ENCODE peak calls at places on chromosome 15, in seven cellular contexts. U is NCI-H2171, Y is lower lobe of right lung, O is NCI-H1105 treated with DMSO at 0.1 percent for 48 hours, Q is RCC 7860, T is progenitor cell of endocrine pancreas, P is M059J. K is an unnamed sample.

GRCh38 chr15:29813009-29813408 is 9.3 kb downstream of the TJP1 start:
- DNase-seq in T (no peak), Q (no peak), P (peak; percentile 24), O (no peak), Y (no peak), U (no peak), K (no peak)

GRCh38 chr15:48297668-48298067 is 33.6 kb upstream of the DUT start:
- DNase-seq in T (no peak), Q (no peak), Y (no peak), O (no peak), P (no peak), U (no peak), K (no peak)

GRCh38 chr15:89724621-89725020 is 26.4 kb downstream of the MESP1 start:
- DNase-seq in Y (no peak), U (no peak), Q (no peak), P (no peak), O (no peak), T (no peak), K (no peak)

GRCh38 chr15:64813075-64813474 is 12.4 kb downstream of the PIF1 start:
- DNase-seq in Q (peak; percentile 64), U (no peak), O (peak; percentile 25), Y (no peak), T (no peak), P (peak; percentile 70), K (no peak)

GRCh38 chr15:99118801-99119546 is 14.1 kb downstream of the SYNM start:
- DNase-seq in P (no peak), O (no peak), Y (peak; percentile 32), U (no peak), T (no peak), Q (no peak), K (no peak)

GRCh38 chr15:69225355-69226027 is 65.1 kb downstream of the GLCE start:
- DNase-seq in T (no peak), Q (no peak), Y (no peak), P (peak; percentile 16), O (peak; percentile 42), U (no peak), K (no peak)

GRCh38 chr15:88029696-88030095 is 226.8 kb downstream of the NTRK3 start:
- DNase-seq in O (no peak), Q (peak; percentile 23), U (no peak), Y (no peak), P (peak; percentile 69), T (no peak), K (no peak)

GRCh38 chr15:67574981-67575632 is 32.6 kb downstream of the MAP2K5 start:
- DNase-seq in P (peak; percentile 38), T (no peak), O (no peak), U (no peak), Q (no peak), Y (no peak), K (no peak)

GRCh38 chr15:38054488-38054887 is 120.0 kb downstream of the TMCO5A start:
- DNase-seq in Y (no peak), Q (no peak), O (no peak), U (no peak), T (no peak), P (peak; percentile 33), K (no peak)

GRCh38 chr15:70267879-70268278 is 170.2 kb upstream of the TLE3 start:
- DNase-seq in U (no peak), O (no peak), Q (peak; percentile 16), Y (no peak), P (peak; percentile 60), T (no peak), K (no peak)

GRCh38 chr15:30985081-30985531 is 6.3 kb downstream of the MTMR10 start:
- DNase-seq in U (no peak), T (no peak), Y (no peak), Q (no peak), P (peak; percentile 34), O (no peak), K (no peak)

GRCh38 chr15:51129513-51130197 is 34.9 kb upstream of the TNFAIP8L3 start:
- DNase-seq in Y (no peak), T (no peak), P (no peak), U (peak; percentile 64), Q (no peak), O (peak; percentile 44), K (no peak)

GRCh38 chr15:35701402-35702046 is 155.6 kb upstream of the DPH6 start:
- DNase-seq in P (no peak), T (no peak), Y (no peak), U (no peak), O (no peak), Q (no peak), K (no peak)

GRCh38 chr15:63587527-63587926 is 9.7 kb upstream of the FBXL22 start:
- DNase-seq in Q (no peak), O (no peak), Y (no peak), P (peak; percentile 90), U (no peak), T (no peak), K (no peak)

GRCh38 chr15:67105065-67105951 is 39.9 kb downstream of the SMAD3 start:
- DNase-seq in O (no peak), Q (peak; percentile 98), P (peak; percentile 99), Y (no peak), U (no peak), T (no peak), K (no peak)

GRCh38 chr15:94287794-94288246 is 56.5 kb downstream of the MCTP2 start:
- DNase-seq in Y (no peak), O (no peak), Q (no peak), P (no peak), T (no peak), U (no peak), K (no peak)

GRCh38 chr15:68384451-68385239 is 47.3 kb downstream of the ITGA11 start:
- DNase-seq in P (peak; percentile 99), U (no peak), T (no peak), Q (peak; percentile 73), Y (peak; percentile 25), O (no peak), K (no peak)

GRCh38 chr15:78000089-78000926 is 77.2 kb downstream of the TBC1D2B start:
- DNase-seq in U (no peak), Q (no peak), O (no peak), P (peak; percentile 22), T (peak; percentile 76), Y (peak; percentile 91), K (no peak)

GRCh38 chr15:31247404-31247803 is 79.2 kb upstream of the KLF13 start:
- DNase-seq in Y (no peak), T (no peak), U (no peak), O (no peak), P (no peak), Q (no peak), K (no peak)

GRCh38 chr15:74387988-74388955 is 20.8 kb upstream of the CYP11A1 start:
- DNase-seq in Y (no peak), O (no peak), U (no peak), P (peak; percentile 59), Q (no peak), T (no peak), K (no peak)

GRCh38 chr15:96361309-96362000 is 31.0 kb downstream of the NR2F2 start:
- DNase-seq in T (no peak), O (no peak), U (no peak), P (no peak), Y (no peak), Q (no peak), K (no peak)